ENCODE peak calls at places on chromosomes 5 and 9, in ten cellular contexts. Z is Karpas-422, L is cardiac muscle cell, N is NCI-H2171, R is T-helper 1 cell, E is MCF 10A, G is NCI-H2081, T is posterior cingulate gyrus, C is amniotic stem cell, X is NCI-H1092. M is an unnamed sample.

GRCh38 chr5:94335936-94336335 is 282.5 kb downstream of the KIAA0825 start:
- DNase-seq in N (no peak), L (no peak), R (no peak), T (no peak), G (no peak), X (no peak), E (no peak), C (no peak), Z (no peak), M (no peak)

GRCh38 chr5:132469380-132470372 is 20.9 kb downstream of the IRF1 start:
- DNase-seq in T (no peak), X (no peak), E (no peak), C (no peak), L (no peak), G (no peak), N (no peak), Z (no peak), R (peak), M (no peak)

GRCh38 chr5:129670944-129671343 is 77.0 kb upstream of the MINAR2 start:
- DNase-seq in C (peak), E (peak), X (no peak), Z (no peak), R (no peak), T (no peak), G (no peak), N (no peak), L (no peak), M (peak)

GRCh38 chr5:156259618-156260017 is 67.3 kb upstream of the SGCD start:
- DNase-seq in R (no peak), T (no peak), E (no peak), L (peak), C (no peak), Z (no peak), N (peak), G (no peak), X (no peak), M (no peak)

GRCh38 chr9:120978987-120979386 is 52.4 kb upstream of the TRAF1 start:
- DNase-seq in G (no peak), L (no peak), T (no peak), R (no peak), Z (no peak), C (no peak), N (no peak), X (no peak), E (no peak), M (peak)

GRCh38 chr9:17075758-17076485 is 58.9 kb upstream of the CNTLN start:
- DNase-seq in Z (no peak), G (no peak), C (no peak), X (peak), R (no peak), T (no peak), N (no peak), E (no peak), L (no peak), M (no peak)

GRCh38 chr5:683619-684481 is 9.3 kb downstream of the TPPP start:
- DNase-seq in E (peak), T (peak), R (no peak), C (no peak), Z (no peak), G (no peak), X (no peak), L (no peak), N (no peak), M (no peak)

GRCh38 chr5:3512291-3512690 is 83.3 kb upstream of the IRX1 start:
- DNase-seq in G (no peak), Z (no peak), T (no peak), E (no peak), X (no peak), L (no peak), N (peak), C (no peak), R (no peak), M (no peak)

GRCh38 chr9:109627042-109627441 is 128.9 kb upstream of the PTPN3 start:
- DNase-seq in L (no peak), R (no peak), Z (no peak), N (no peak), G (no peak), T (no peak), C (no peak), X (no peak), E (no peak), M (no peak)